ENCODE peak calls at places on chromosomes 6 and 20, in five cellular contexts. W is cardiac muscle cell; S is CD4-positive, alpha-beta T cell; J is NCI-H2081; M is AG20443. Z is an unnamed sample.
A peak's percentile ranks its signal among the peaks of the same experiment; 100 is the strongest.

GRCh38 chr6:155954149-155954548 is 498.5 kb upstream of the NOX3 start:
- DNase-seq in S (no peak), W (no peak), J (no peak), M (no peak), Z (no peak)

GRCh38 chr6:65248211-65248610 is 458.8 kb downstream of the EYS start:
- DNase-seq in W (no peak), J (no peak), S (no peak), M (no peak), Z (no peak)

GRCh38 chr20:49112596-49113274 is 66.6 kb downstream of the CSE1L start:
- DNase-seq in S (no peak), W (no peak), M (no peak), J (no peak), Z (no peak)

GRCh38 chr20:37449276-37449675 is 71.8 kb upstream of the NNAT start:
- DNase-seq in W (no peak), M (no peak), S (no peak), J (no peak), Z (no peak)

GRCh38 chr6:154805288-154805911 is 72.2 kb downstream of the SCAF8 start:
- DNase-seq in J (no peak), M (peak; percentile 56), W (peak; percentile 71), S (no peak), Z (no peak)

GRCh38 chr6:136401749-136402148 is 112.1 kb upstream of the BCLAF1 start:
- DNase-seq in W (no peak), M (peak; percentile 42), J (no peak), S (no peak), Z (no peak)

GRCh38 chr20:24060851-24061590 is 72.4 kb upstream of the GGTLC1 start:
- DNase-seq in S (no peak), W (no peak), J (no peak), M (no peak), Z (no peak)

GRCh38 chr6:140062042-140063041 is 687.9 kb upstream of the CITED2 start:
- DNase-seq in M (peak; percentile 74), J (no peak), S (no peak), W (peak; percentile 97), Z (no peak)

GRCh38 chr6:35208419-35208818 is 5.3 kb upstream of the SCUBE3 start:
- DNase-seq in W (no peak), S (no peak), M (no peak), J (no peak), Z (no peak)

GRCh38 chr20:6562111-6562510 is 205.4 kb upstream of the BMP2 start:
- DNase-seq in S (no peak), M (peak; percentile 18), J (no peak), W (peak; percentile 91), Z (no peak)

GRCh38 chr6:32529697-32530429 is at the start of gene HLA-DRB5:
- DNase-seq in M (no peak), W (peak; percentile 0), S (no peak), J (no peak), Z (no peak)

GRCh38 chr20:663315-664090 is 10.5 kb upstream of the SRXN1 start:
- DNase-seq in S (no peak), W (peak; percentile 37), M (no peak), J (no peak), Z (no peak)

GRCh38 chr6:7675353-7675945 is 50.5 kb upstream of the BMP6 start:
- DNase-seq in W (no peak), M (no peak), S (no peak), J (no peak), Z (no peak)

GRCh38 chr6:37607949-37608348 is 89.7 kb downstream of the MDGA1 start:
- DNase-seq in S (no peak), M (peak; percentile 40), J (no peak), W (peak; percentile 67), Z (no peak)

GRCh38 chr6:135270676-135271536 is 89.8 kb downstream of the MYB start:
- DNase-seq in S (no peak), W (no peak), M (no peak), J (peak; percentile 59), Z (no peak)

GRCh38 chr6:34206726-34207125 is 29.9 kb upstream of the HMGA1 start:
- DNase-seq in J (no peak), S (no peak), M (no peak), W (no peak), Z (no peak)

GRCh38 chr6:118524686-118525085 is 23.4 kb upstream of the PLN start:
- DNase-seq in W (no peak), S (no peak), J (no peak), M (no peak), Z (no peak)

GRCh38 chr6:28807682-28808280 is 116.0 kb downstream of the TRIM27 start:
- DNase-seq in W (peak; percentile 48), J (peak; percentile 55), S (no peak), M (peak; percentile 36), Z (no peak)

GRCh38 chr6:61809004-61809595 is 476.9 kb downstream of the KHDRBS2 start:
- DNase-seq in W (peak; percentile 4), M (peak; percentile 8), S (no peak), J (peak; percentile 53), Z (peak; percentile 17)

GRCh38 chr6:158911746-158912158 is 88.2 kb downstream of the RSPH3 start:
- DNase-seq in J (peak; percentile 48), M (no peak), W (no peak), S (no peak), Z (no peak)

GRCh38 chr20:21117521-21117920 is 8.4 kb upstream of the KIZ start:
- DNase-seq in J (no peak), S (no peak), M (no peak), W (no peak), Z (no peak)

GRCh38 chr20:16115891-16116577 is 457.2 kb downstream of the KIF16B start:
- DNase-seq in W (no peak), J (no peak), S (no peak), M (no peak), Z (no peak)

GRCh38 chr6:170160031-170160627 is 130.7 kb downstream of the DLL1 start:
- DNase-seq in S (no peak), J (no peak), W (no peak), M (no peak), Z (no peak)

GRCh38 chr6:166470863-166471410 is 88.2 kb upstream of the MPC1 start:
- DNase-seq in W (no peak), M (no peak), J (no peak), S (no peak), Z (no peak)

GRCh38 chr6:134422426-134423231 is 104.7 kb upstream of the SGK1 start:
- DNase-seq in W (peak; percentile 97), M (peak; percentile 82), J (no peak), S (no peak), Z (no peak)

GRCh38 chr6:4776967-4777925 is 1.0 kb downstream of the CDYL start:
- DNase-seq in M (peak; percentile 33), J (no peak), W (peak; percentile 55), S (no peak), Z (no peak)

GRCh38 chr6:20924911-20925543 is 390.8 kb downstream of the CDKAL1 start:
- DNase-seq in J (no peak), S (no peak), M (no peak), W (no peak), Z (no peak)

GRCh38 chr6:85672050-85672449 is 29.4 kb upstream of the SYNCRIP start:
- DNase-seq in W (no peak), J (no peak), M (no peak), S (no peak), Z (no peak)